ENCODE peak calls at places on chromosomes 1 and 21, in nine cellular contexts. U is prostate gland, N is Panc1, C is HepG2, V is upper lobe of left lung, Z is HL-60, X is HCT116, A is GM12891, P is suprapubic skin. R is an unnamed sample.

GRCh38 chr1:233114159-233114558 is 163.7 kb downstream of the NTPCR start:
- DNase-seq in N (no peak), U (no peak), V (no peak), A (no peak), C (no peak), X (peak), Z (peak), P (no peak), R (no peak)

GRCh38 chr1:207495816-207496792 is at the start of gene CR1:
- DNase-seq in V (peak), A (peak), C (no peak), N (no peak), Z (peak), X (no peak), P (no peak), U (no peak), R (peak)

GRCh38 chr1:10856863-10857598 is 60.6 kb upstream of the CASZ1 start:
- DNase-seq in V (peak), N (no peak), A (no peak), C (no peak), X (no peak), P (no peak), Z (no peak), U (no peak), R (no peak)

GRCh38 chr1:227775841-227776240 is 39.6 kb upstream of the PRSS38 start:
- DNase-seq in N (no peak), C (no peak), P (no peak), V (peak), X (no peak), U (no peak), Z (no peak), A (no peak), R (no peak)

GRCh38 chr1:110554871-110555801 is 36.2 kb upstream of the KCNA10 start:
- DNase-seq in X (no peak), C (peak), U (peak), P (no peak), V (peak), A (peak), N (no peak), Z (peak), R (peak)

GRCh38 chr21:42387843-42388242 is 8.0 kb downstream of the TMPRSS3 start:
- DNase-seq in A (no peak), C (no peak), N (no peak), Z (no peak), X (no peak), U (no peak), V (no peak), P (no peak), R (peak)

GRCh38 chr1:199545780-199546179 is 481.7 kb upstream of the NR5A2 start:
- DNase-seq in U (no peak), A (no peak), Z (no peak), N (no peak), P (no peak), V (no peak), X (peak), C (no peak), R (peak)

GRCh38 chr1:168520052-168520751 is 23.6 kb downstream of the XCL2 start:
- DNase-seq in X (no peak), Z (no peak), V (no peak), A (no peak), C (no peak), U (no peak), P (no peak), N (no peak), R (no peak)

GRCh38 chr1:73162576-73162975 is 880.2 kb upstream of the NEGR1 start:
- DNase-seq in Z (no peak), A (no peak), C (no peak), N (no peak), P (no peak), U (no peak), X (no peak), V (no peak), R (no peak)

GRCh38 chr1:229563701-229564100 is 5.2 kb upstream of the ABCB10 start:
- DNase-seq in P (no peak), Z (no peak), U (no peak), X (no peak), V (no peak), A (no peak), C (no peak), N (no peak), R (no peak)

GRCh38 chr1:161209790-161210409 is 5.2 kb upstream of the FCER1G start:
- DNase-seq in U (peak), X (peak), P (no peak), C (peak), N (peak), A (peak), V (no peak), Z (peak), R (peak)

GRCh38 chr1:33170351-33171274 is 11.2 kb downstream of the TRIM62 start:
- DNase-seq in P (no peak), X (no peak), N (no peak), C (no peak), Z (no peak), A (no peak), V (no peak), U (no peak), R (no peak)

GRCh38 chr1:155022136-155022926 is 11.2 kb downstream of the DCST2 start:
- DNase-seq in C (no peak), P (no peak), N (no peak), Z (no peak), A (no peak), U (no peak), V (no peak), X (no peak), R (no peak)

GRCh38 chr1:62312698-62313097 is 6.5 kb downstream of the KANK4 start:
- DNase-seq in A (no peak), P (no peak), C (no peak), X (no peak), N (no peak), U (no peak), Z (no peak), V (no peak), R (no peak)

GRCh38 chr21:36783612-36784383 is 84.9 kb downstream of the SIM2 start:
- DNase-seq in A (no peak), V (no peak), X (peak), U (no peak), P (no peak), N (no peak), C (peak), Z (no peak), R (no peak)

GRCh38 chr1:225853441-225853840 is 28.7 kb downstream of the TMEM63A start:
- DNase-seq in Z (no peak), A (no peak), N (no peak), X (no peak), V (no peak), P (no peak), C (no peak), U (no peak), R (no peak)

GRCh38 chr1:206951318-206952105 is 5.2 kb upstream of the PIGR start:
- DNase-seq in N (no peak), A (no peak), X (no peak), Z (no peak), P (no peak), U (no peak), V (no peak), C (peak), R (peak)

GRCh38 chr21:28392436-28392835 is 600.2 kb downstream of the LTN1 start:
- DNase-seq in A (no peak), V (no peak), Z (no peak), U (no peak), X (no peak), C (no peak), N (no peak), P (no peak), R (no peak)

GRCh38 chr1:76933847-76934657 is 66.8 kb downstream of the ST6GALNAC5 start:
- DNase-seq in P (no peak), U (no peak), V (no peak), A (no peak), Z (no peak), N (no peak), X (no peak), C (no peak), R (no peak)

GRCh38 chr1:25430073-25430665 is 528 bp upstream of the MACO1 start:
- DNase-seq in A (peak), X (peak), Z (peak), C (peak), V (peak), P (peak), N (no peak), U (peak), R (peak)

GRCh38 chr1:176656257-176656995 is 193.5 kb downstream of the PAPPA2 start:
- DNase-seq in A (no peak), X (no peak), U (no peak), C (no peak), Z (no peak), V (no peak), P (no peak), N (no peak), R (no peak)

GRCh38 chr1:117368116-117369108 is 1.2 kb downstream of the MAN1A2 start:
- DNase-seq in A (no peak), P (no peak), C (peak), N (no peak), X (no peak), Z (no peak), U (no peak), V (no peak), R (no peak)

GRCh38 chr1:207935166-207935583 is 24.2 kb upstream of the CD34 start:
- DNase-seq in X (no peak), C (no peak), A (no peak), P (no peak), N (no peak), Z (no peak), U (no peak), V (no peak), R (no peak)

GRCh38 chr1:196698993-196699392 is 47.1 kb downstream of the CFH start:
- DNase-seq in N (no peak), V (no peak), Z (no peak), P (no peak), C (no peak), A (no peak), U (no peak), X (no peak), R (no peak)

GRCh38 chr1:75548721-75549480 is 62.0 kb downstream of the SLC44A5 start:
- DNase-seq in A (no peak), P (no peak), X (no peak), V (no peak), N (no peak), Z (no peak), C (no peak), U (no peak), R (no peak)
- TF ChIP-seq POLR2AphosphoS5 in A (no peak), P (no peak), X (no peak), V (no peak), N (no peak), Z (no peak), C (no peak), U (no peak), R (no peak)

GRCh38 chr1:211632117-211632807 is 43.2 kb downstream of the NEK2 start:
- DNase-seq in V (no peak), A (no peak), X (no peak), P (no peak), N (no peak), Z (no peak), U (peak), C (no peak), R (no peak)

GRCh38 chr1:211631168-211631567 is 44.3 kb downstream of the NEK2 start:
- DNase-seq in U (no peak), P (no peak), V (no peak), N (no peak), X (no peak), Z (no peak), C (no peak), A (no peak), R (no peak)

GRCh38 chr1:211632808-211633522 is 42.5 kb downstream of the NEK2 start:
- DNase-seq in N (no peak), P (no peak), A (no peak), U (peak), X (no peak), C (no peak), Z (no peak), V (no peak), R (no peak)

GRCh38 chr1:211628446-211628845 is 47.0 kb downstream of the NEK2 start:
- DNase-seq in V (no peak), C (no peak), X (no peak), N (no peak), U (no peak), Z (no peak), P (no peak), A (no peak), R (no peak)

DNA sequence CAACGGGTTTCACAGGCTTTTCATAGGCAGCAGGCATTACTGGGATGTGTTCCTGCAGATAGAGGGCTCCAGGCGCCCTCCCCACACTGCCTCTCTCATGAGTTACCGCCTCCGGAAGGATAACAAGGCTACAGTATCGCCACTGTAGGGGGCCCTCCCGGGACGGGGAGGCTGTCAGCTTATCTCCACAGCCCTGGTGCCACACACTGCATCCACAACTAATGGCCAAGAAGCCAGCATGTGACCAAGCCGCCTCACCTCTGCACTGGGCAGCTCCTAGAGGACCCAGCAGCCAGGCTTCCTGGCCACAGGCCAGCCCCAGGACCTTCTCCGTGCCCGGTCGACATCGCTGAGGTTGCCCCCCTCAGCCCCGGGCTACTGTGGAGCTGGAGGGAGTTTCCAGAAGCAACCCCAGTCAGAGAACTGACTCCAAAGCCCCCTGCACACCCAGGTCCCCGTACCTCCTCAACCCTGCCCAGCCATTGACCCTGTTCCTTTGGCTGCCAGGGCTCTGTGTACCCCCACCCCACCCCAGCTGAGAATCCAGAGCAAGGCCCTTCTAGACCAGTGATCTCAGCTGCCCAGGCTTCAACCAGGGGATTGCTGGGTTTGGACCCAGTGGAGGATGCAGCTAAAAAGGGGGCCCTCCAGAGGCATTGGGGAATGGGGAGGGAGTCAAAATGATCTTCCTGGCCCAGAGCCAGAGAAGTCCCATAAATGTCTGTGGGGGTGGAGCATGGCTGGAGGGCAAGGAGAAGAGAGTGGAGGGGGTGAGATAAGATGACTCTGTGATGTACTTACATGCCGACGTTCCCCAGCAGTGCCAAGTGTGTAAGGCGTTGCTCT is 45.0 kb downstream of the NEK2 start:
- DNase-seq in X (no peak), Z (no peak), U (no peak), P (no peak), C (peak), N (no peak), V (peak), A (no peak), R (no peak)
- TF ChIP-seq POLR2AphosphoS5 in X (no peak), Z (no peak), U (no peak), P (no peak), C (no peak), N (no peak), V (no peak), A (no peak), R (no peak)

GRCh38 chr1:38746413-38746812 is 113.2 kb downstream of the RRAGC start:
- DNase-seq in C (no peak), U (no peak), A (no peak), N (no peak), P (no peak), X (no peak), V (no peak), Z (no peak), R (no peak)

GRCh38 chr1:38743184-38743583 is 116.4 kb downstream of the RRAGC start:
- DNase-seq in P (no peak), V (no peak), A (no peak), X (no peak), Z (no peak), N (no peak), U (no peak), C (no peak), R (no peak)

GRCh38 chr1:38744452-38745350 is 114.9 kb downstream of the RRAGC start:
- DNase-seq in V (no peak), A (no peak), N (no peak), Z (no peak), X (no peak), U (no peak), P (no peak), C (no peak), R (no peak)

GRCh38 chr1:38746966-38747600 is 112.5 kb downstream of the RRAGC start:
- DNase-seq in U (no peak), P (no peak), X (no peak), N (no peak), A (no peak), C (no peak), Z (no peak), V (no peak), R (no peak)

DNA sequence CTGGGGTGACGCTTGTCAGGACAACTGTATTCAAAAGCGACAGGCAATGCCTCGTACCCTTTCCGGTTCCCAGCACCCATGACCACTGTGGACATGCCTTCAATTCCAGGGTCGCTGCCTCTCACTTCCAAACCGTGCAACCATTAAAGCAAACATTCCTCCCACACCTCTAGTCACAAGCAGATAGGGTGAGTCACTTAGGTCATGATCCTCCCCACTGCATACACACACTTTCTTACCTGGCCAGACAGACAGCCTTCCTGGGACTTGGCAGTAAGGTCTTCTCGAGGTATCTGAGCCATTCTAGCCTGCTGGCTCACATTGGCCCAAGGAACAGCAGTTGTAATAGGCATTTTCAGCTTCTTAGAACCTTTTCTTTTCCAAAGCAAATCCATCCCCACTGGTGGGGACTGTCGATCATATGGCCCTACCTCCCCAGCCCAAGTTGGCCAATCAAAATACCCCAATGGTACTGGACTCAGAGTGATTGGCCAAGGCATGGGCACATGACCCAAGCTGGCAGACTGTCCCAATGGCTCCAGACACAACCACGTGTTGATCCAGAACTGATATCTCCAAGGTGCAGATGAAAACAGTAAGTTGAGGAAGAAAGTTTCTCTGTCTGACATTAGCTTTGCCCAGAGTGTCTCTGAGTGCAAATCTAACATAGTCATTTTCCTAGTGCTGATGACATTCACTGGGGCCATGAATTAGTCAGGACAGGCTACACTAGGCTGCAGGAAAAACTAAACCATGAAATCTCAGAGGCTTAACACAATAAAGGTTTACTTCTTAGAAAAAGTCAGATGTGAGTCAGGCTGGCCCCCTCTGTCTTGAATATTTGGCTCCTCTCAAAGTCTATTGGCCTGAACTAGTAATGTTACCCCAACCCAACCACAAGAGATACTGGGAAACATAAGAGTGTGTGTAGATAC is 113.8 kb downstream of the RRAGC start:
- DNase-seq in A (no peak), P (no peak), Z (no peak), U (no peak), V (no peak), X (no peak), N (no peak), C (no peak), R (no peak)
- TF ChIP-seq POLR2AphosphoS5 in A (no peak), P (no peak), Z (no peak), U (no peak), V (no peak), X (no peak), N (no peak), C (no peak), R (no peak)

GRCh38 chr1:156870734-156871133 is 10.1 kb downstream of the NTRK1 start:
- DNase-seq in Z (no peak), A (no peak), P (no peak), U (no peak), C (no peak), V (no peak), N (peak), X (no peak), R (no peak)
- TF ChIP-seq POLR2AphosphoS5 in Z (no peak), A (no peak), P (no peak), U (no peak), C (no peak), V (no peak), N (no peak), X (no peak), R (no peak)

DNA sequence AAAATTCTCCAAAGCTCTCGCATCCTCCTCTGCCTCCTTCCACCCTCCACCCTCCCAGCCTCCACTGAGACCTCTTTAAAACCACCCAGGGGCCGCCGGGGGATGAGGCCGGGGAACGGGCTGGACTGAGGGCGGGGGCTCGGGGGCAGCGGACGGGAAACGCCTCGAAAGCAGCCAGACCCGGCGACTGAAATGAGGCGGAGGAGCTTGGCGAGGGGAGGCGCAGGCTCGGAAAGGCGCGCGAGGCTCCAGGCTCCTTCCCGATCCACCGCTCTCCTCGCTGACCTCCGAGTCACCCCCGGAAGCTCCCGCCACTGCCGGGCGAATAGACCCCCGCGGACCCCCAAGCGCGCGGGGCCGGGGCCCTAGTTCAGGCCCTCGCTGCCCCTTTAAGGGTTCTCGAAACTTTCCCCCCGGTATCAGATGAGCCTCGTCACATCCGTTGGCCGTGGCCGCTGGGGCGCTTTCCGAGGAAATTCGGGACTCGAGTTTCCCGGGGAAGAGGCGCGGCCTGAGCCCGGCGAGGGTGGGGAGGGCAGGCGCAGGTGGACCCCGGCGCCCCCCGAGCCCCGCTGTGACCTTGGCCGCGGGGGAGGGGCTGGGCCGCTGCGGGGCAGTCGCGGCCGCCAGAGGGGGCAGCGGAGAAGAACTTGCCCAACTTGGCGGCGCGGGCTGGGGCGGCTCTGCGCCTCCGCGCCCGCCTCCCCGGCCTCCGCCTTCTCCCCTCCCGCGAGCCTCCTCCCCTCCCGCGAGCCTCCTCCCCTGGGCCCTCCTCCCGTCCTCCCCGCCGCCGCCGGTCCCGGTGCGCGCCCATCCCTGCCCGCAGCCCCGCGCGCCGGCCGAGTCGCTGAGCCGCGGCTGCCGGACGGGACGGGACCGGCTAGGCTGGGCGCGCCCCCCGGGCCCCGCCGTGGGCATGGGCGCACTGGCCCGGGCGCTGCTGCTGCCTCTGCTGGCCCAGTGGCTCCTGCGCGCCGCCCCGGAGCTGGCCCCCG is at the start of gene BACE2:
- DNase-seq in V (peak), X (no peak), N (no peak), Z (peak), C (no peak), P (peak), A (peak), U (peak), R (peak)
- TF ChIP-seq POLR2AphosphoS5 in V (no peak), X (peak), N (no peak), Z (no peak), C (no peak), P (no peak), A (no peak), U (peak), R (no peak)

GRCh38 chr1:54483875-54484437 is 64.1 kb upstream of the ACOT11 start:
- DNase-seq in C (no peak), P (no peak), Z (no peak), N (no peak), X (no peak), U (no peak), V (no peak), A (no peak), R (no peak)
- TF ChIP-seq POLR2AphosphoS5 in C (no peak), P (no peak), Z (no peak), N (no peak), X (no peak), U (no peak), V (no peak), A (no peak), R (no peak)